ENCODE peak calls at places on chromosomes 6 and 20, in six cellular contexts. R is ELF-1; P is cardiac fibroblast; S is CD8-positive, alpha-beta memory T cell; M is BJ; Y is stimulated activated CD4-positive, alpha-beta T cell treated with anti-CD3 and anti-CD28 coated beads, Interleukin-15, amount 100 ng/mL, for 24 hours. C is an unnamed sample.

GRCh38 chr20:48180637-48181036 is 395.4 kb upstream of the SULF2 start:
- DNase-seq in S (no peak), M (no peak), Y (no peak), P (no peak), R (no peak), C (no peak)

GRCh38 chr20:33640287-33640686 is 21.8 kb upstream of the C20orf144 start:
- DNase-seq in R (no peak), P (no peak), Y (no peak), M (no peak), S (no peak), C (no peak)

GRCh38 chr20:5065489-5066383 is 54.0 kb downstream of the PCNA start:
- DNase-seq in P (peak; percentile 96), M (peak; percentile 59), R (peak; percentile 20), S (no peak), Y (no peak), C (no peak)

GRCh38 chr6:114524081-114524480 is 181.3 kb upstream of the HS3ST5 start:
- DNase-seq in S (no peak), P (no peak), R (no peak), M (no peak), Y (no peak), C (no peak)

GRCh38 chr6:90859612-90860011 is 272.7 kb upstream of the MAP3K7 start:
- DNase-seq in P (no peak), S (no peak), M (no peak), R (no peak), Y (no peak), C (peak; percentile 35)

GRCh38 chr20:45230631-45231030 is 9.5 kb downstream of the SEMG2 start:
- DNase-seq in M (no peak), S (no peak), Y (no peak), P (no peak), R (no peak), C (peak; percentile 4)

GRCh38 chr6:155195903-155196302 is 67.9 kb upstream of the CLDN20 start:
- DNase-seq in P (no peak), Y (no peak), S (no peak), R (no peak), M (no peak), C (peak; percentile 65)

GRCh38 chr20:1370548-1371110 is 22.2 kb downstream of the FKBP1A start:
- DNase-seq in M (no peak), R (no peak), Y (no peak), S (no peak), P (peak; percentile 78), C (no peak)

GRCh38 chr6:14729186-14729871 is 516.5 kb upstream of the JARID2 start:
- DNase-seq in Y (peak; percentile 38), P (no peak), M (no peak), R (no peak), S (no peak), C (no peak)

GRCh38 chr6:110938176-110938575 is 20.3 kb upstream of the GTF3C6 start:
- DNase-seq in P (no peak), Y (no peak), S (no peak), R (no peak), M (no peak), C (no peak)

GRCh38 chr6:124478906-124479305 is 483.3 kb upstream of the RNF217 start:
- DNase-seq in S (no peak), P (no peak), R (no peak), Y (no peak), M (no peak), C (no peak)